ENCODE peak calls at places on chromosomes 2 and 18, in eight cellular contexts. H is MM.1S, R is endothelial cell of umbilical vein, F is fibroblast of lung, G is adipocyte, D is SK-N-SH, V is endodermal cell, S is mesenchymal stem cell. K is an unnamed sample.

GRCh38 chr18:58443671-58444070 is 185.2 kb downstream of the ALPK2 start:
- DNase-seq in D (no peak), F (no peak), V (no peak), S (no peak), H (no peak), G (no peak), R (no peak), K (no peak)

GRCh38 chr2:167689444-167689843 is 558.0 kb downstream of the STK39 start:
- DNase-seq in G (no peak), S (no peak), H (no peak), R (no peak), D (no peak), V (peak; percentile 74), F (no peak), K (no peak)

GRCh38 chr2:225157052-225157451 is 114.8 kb upstream of the DOCK10 start:
- DNase-seq in F (no peak), H (no peak), R (no peak), G (no peak), S (no peak), V (no peak), D (no peak), K (no peak)

GRCh38 chr2:239807568-239807967 is 217.6 kb downstream of the NDUFA10 start:
- DNase-seq in H (no peak), V (peak; percentile 19), F (no peak), S (no peak), R (no peak), D (no peak), G (no peak), K (peak; percentile 44)

GRCh38 chr18:8857806-8858205 is 152.4 kb downstream of the MTCL1 start:
- DNase-seq in H (no peak), D (no peak), V (no peak), F (no peak), R (no peak), G (no peak), S (no peak), K (no peak)

GRCh38 chr18:59993560-59993959 is 93.8 kb downstream of the PMAIP1 start:
- DNase-seq in F (no peak), D (no peak), S (no peak), G (no peak), H (no peak), V (no peak), R (no peak), K (no peak)

GRCh38 chr2:127701651-127702394 is 526 bp downstream of the SFT2D3 start:
- DNase-seq in S (peak; percentile 82), F (peak; percentile 67), V (peak; percentile 92), R (peak; percentile 80), D (peak; percentile 87), H (peak; percentile 90), G (peak; percentile 85), K (peak; percentile 94)

GRCh38 chr2:9693138-9693520 is 62.3 kb upstream of the YWHAQ start:
- DNase-seq in V (no peak), H (peak; percentile 77), D (no peak), S (peak; percentile 60), R (no peak), F (peak; percentile 72), G (peak; percentile 61), K (no peak)

GRCh38 chr2:96548558-96549465 is 12.3 kb downstream of the ARID5A start:
- DNase-seq in G (no peak), F (no peak), D (peak; percentile 30), H (no peak), R (no peak), V (peak; percentile 31), S (no peak), K (no peak)

DNA sequence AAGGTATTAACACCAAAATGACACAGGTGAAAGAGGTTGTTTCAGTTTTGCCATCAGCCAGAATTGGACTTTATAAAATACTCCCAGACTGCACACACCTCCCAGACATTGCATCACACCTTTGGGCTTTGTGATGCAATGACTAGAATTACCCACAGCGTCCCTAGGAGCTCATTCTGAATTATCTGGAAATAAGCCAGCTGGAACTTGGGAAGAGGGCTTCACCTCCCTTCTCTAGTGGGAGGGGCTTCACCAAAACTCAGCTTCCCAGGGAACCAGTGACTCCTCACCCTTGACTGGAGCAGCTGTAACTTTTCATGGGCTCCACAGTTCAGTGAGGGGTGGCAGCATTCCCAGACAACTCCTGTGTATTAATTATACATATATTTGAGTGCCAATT is 83.1 kb upstream of the BZW1 start:
- DNase-seq in S (peak; percentile 12), H (no peak), D (no peak), R (no peak), G (peak; percentile 41), V (no peak), F (peak; percentile 96), K (no peak)
- H3K9ac ChIP-seq in S (no peak overlapping the region), H (no peak overlapping the region), D (no peak overlapping the region), R (no peak overlapping the region), G (no peak overlapping the region), V (no peak overlapping the region), F (no peak overlapping the region), K (no peak overlapping the region)

DNA sequence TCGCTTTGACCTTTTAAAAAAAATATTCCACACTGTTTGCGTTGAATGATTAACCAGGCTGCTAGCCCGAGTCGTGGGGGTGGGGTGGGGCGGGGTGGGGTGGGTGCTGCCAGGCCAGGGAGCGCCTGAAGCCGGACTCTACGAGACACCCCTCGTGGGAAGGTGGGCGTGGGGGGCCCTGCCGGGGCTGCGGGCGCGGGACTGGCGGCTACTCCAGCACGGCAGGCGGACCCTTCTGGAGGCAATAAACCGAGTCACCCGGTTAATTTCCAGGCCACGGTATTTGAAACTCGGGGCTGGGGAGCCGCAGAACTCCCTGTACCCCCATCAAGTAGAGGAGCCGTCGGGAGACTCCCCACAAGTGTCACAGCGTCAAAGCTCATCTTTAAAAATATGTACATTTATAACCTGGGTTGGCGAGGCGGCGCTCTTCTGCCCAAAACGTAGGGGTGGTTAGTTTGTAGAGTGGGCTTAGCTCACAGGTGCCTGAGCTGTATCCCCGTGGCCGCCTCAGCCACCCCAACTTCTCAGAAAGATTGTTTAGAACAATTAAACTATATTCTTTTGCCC is 1.2 kb downstream of the B3GNT2 start:
- DNase-seq in H (peak; percentile 53), R (peak; percentile 35), D (peak; percentile 68), F (no peak), V (peak; percentile 62), S (no peak), G (peak; percentile 51), K (no peak)
- H3K4me1 ChIP-seq in H (peaks cover 38% of the 10 kb centered on the region), R (peaks cover 13% of the 10 kb centered on the region), D (peaks cover 3% of the 10 kb centered on the region), F (peaks cover 2% of the 10 kb centered on the region), V (peaks cover 10% of the 10 kb centered on the region), S (peaks cover 4% of the 10 kb centered on the region), G (peaks cover 37% of the 10 kb centered on the region), K (peaks cover 26% of the 10 kb centered on the region)

DNA sequence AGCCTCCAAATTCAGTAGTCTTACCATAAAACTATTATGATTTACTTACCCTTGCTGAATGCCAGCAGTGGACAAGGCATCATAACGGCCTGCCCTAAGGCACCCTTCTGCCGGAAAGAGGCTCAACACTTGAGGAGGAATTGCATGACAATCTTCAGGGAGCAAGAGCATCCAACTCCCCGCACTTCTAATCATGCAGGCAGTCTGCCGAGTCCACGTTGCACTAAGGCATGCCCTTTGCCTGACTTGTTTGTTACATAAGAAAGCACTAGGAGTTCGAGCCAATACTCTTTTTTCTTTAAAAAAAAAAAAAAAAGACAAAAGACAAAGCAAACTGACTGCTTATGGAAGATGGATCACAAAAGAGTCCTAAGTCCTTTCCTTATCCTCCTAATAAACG is 17.9 kb upstream of the SPTBN1 start:
- DNase-seq in S (no peak), F (peak; percentile 34), R (no peak), G (no peak), D (no peak), V (no peak), H (no peak), K (peak; percentile 79)
- H3K9ac ChIP-seq in S (peak overlapping the region; percentile 30), F (no peak overlapping the region), R (no peak overlapping the region), G (peak overlapping the region; percentile 9), D (no peak overlapping the region), V (no peak overlapping the region), H (no peak overlapping the region), K (peak overlapping the region; percentile 30)

DNA sequence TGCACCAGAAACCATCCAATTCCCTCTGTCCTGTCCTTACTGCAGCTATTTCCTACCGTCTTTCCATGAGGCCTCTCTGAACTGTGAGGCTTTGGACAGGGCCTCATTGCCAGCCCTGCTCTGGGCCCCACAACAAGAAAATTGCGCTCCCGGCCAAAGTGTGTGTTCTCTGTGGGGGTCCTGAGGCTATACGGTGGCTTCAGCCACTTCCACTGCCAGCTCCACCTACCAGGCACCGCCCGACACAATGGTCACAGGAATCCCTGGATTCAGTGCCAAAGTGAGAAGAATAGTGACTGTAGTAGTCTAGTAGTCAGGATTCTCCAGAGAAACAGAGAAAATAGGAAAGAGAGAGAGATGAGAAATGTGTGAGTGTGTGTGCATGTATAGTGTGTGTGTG is 140.2 kb downstream of the IRS1 start:
- DNase-seq in V (no peak), G (no peak), D (no peak), R (no peak), S (no peak), F (no peak), H (no peak), K (no peak)
- H3K4me1 ChIP-seq in V (no peaks in the 10 kb centered on the region), G (peaks cover 41% of the 10 kb centered on the region), D (peaks cover 14% of the 10 kb centered on the region), R (no peaks in the 10 kb centered on the region), S (peaks cover 13% of the 10 kb centered on the region), F (peaks cover 13% of the 10 kb centered on the region), H (no peaks in the 10 kb centered on the region), K (peaks cover 10% of the 10 kb centered on the region)